ENCODE peak calls at places on chromosomes 2 and 18, in ten cellular contexts. T is lower lobe of right lung; O is H9; X is activated CD4-positive, alpha-beta T cell treated with anti-CD3 and anti-CD28 coated beads, Interleukin-2, amount 10 ng/mL, durations not matched to agents 7 days and 5 days; B is NCI-H1092; W is NCI-H1417 treated with DMSO at 0.1 percent for 48 hours; H is OCI-LY7; V is T-cell; P is mesenteric fat pad; M is activated T-helper 1 cell treated with anti-CD3 and anti-CD28 coated beads, Interleukin-2, amount 50 U/mL, for 16 hours. C is an unnamed sample.
A peak's percentile ranks its signal among the peaks of the same experiment; 100 is the strongest.

GRCh38 chr2:201795608-201796477 is 10.5 kb upstream of the CDK15 start:
- DNase-seq in V (no peak), T (no peak), O (peak; percentile 48), H (peak; percentile 19), B (no peak), W (no peak), M (no peak), X (no peak), P (no peak), C (no peak)

GRCh38 chr2:144493027-144493809 is 26.7 kb downstream of the ZEB2 start:
- DNase-seq in T (no peak), O (no peak), W (no peak), V (no peak), H (no peak), B (no peak), M (no peak), P (no peak), X (no peak), C (no peak)

GRCh38 chr2:72919414-72920316 is 2.3 kb downstream of the EMX1 start:
- DNase-seq in X (no peak), O (peak; percentile 62), B (no peak), M (no peak), P (peak; percentile 82), H (no peak), T (no peak), V (no peak), W (no peak), C (no peak)

GRCh38 chr2:11835403-11835802 is 89.0 kb downstream of the LPIN1 start:
- DNase-seq in V (no peak), X (no peak), H (no peak), W (no peak), B (no peak), T (no peak), P (no peak), O (no peak), M (no peak), C (no peak)

GRCh38 chr2:70029814-70030409 is 57.4 kb upstream of the PCBP1 start:
- DNase-seq in X (no peak), O (peak; percentile 79), M (no peak), P (no peak), H (no peak), T (peak; percentile 48), B (no peak), W (no peak), V (no peak), C (no peak)

GRCh38 chr18:72460210-72460680 is 83.9 kb downstream of the CBLN2 start:
- DNase-seq in H (no peak), B (no peak), T (no peak), X (no peak), M (no peak), W (no peak), P (no peak), O (no peak), V (no peak), C (no peak)

GRCh38 chr2:140869107-140869506 is 1261.7 kb downstream of the LRP1B start:
- DNase-seq in X (no peak), M (no peak), T (no peak), W (no peak), H (no peak), P (no peak), B (no peak), V (no peak), O (no peak), C (no peak)

GRCh38 chr2:7989823-7990222 is 692.0 kb upstream of the ID2 start:
- DNase-seq in V (no peak), X (no peak), B (no peak), W (no peak), H (no peak), M (no peak), T (no peak), P (no peak), O (no peak), C (no peak)

GRCh38 chr2:200913654-200914053 is 24.5 kb downstream of the NIF3L1 start:
- DNase-seq in X (no peak), V (no peak), W (no peak), B (no peak), M (no peak), H (no peak), O (no peak), T (no peak), P (no peak), C (no peak)

GRCh38 chr18:79764131-79764530 is 33.6 kb upstream of the KCNG2 start:
- DNase-seq in H (no peak), W (no peak), V (no peak), M (no peak), O (no peak), P (no peak), T (no peak), X (no peak), B (no peak), C (no peak)

GRCh38 chr2:149185942-149186490 is 144.4 kb upstream of the LYPD6 start:
- DNase-seq in H (no peak), X (no peak), W (no peak), V (no peak), O (no peak), M (no peak), P (no peak), B (no peak), T (no peak), C (no peak)

GRCh38 chr2:109379507-109379906 is 234.3 kb downstream of the SEPTIN10 start:
- DNase-seq in X (no peak), P (peak; percentile 72), W (no peak), B (no peak), T (no peak), H (no peak), O (peak; percentile 15), V (no peak), M (no peak), C (peak; percentile 1)

C was measured in stimulated activated naive CD8-positive, alpha-beta T cell treated with anti-CD3 and anti-CD28 coated beads, Interleukin-15, amount 100 ng/mL, for 72 hours.